ENCODE peak calls at places on chromosomes 6 and 20, in five cellular contexts. V is stomach, L is endothelial cell of umbilical vein, R is prostate gland, B is HCT116. I is an unnamed sample.

GRCh38 chr6:90078513-90079289 is 184.4 kb downstream of the GJA10 start:
- DNase-seq in B (no peak), R (no peak), V (no peak), L (no peak), I (no peak)

GRCh38 chr6:25578538-25578937 is 73.5 kb upstream of the SCGN start:
- DNase-seq in R (no peak), V (no peak), L (no peak), B (no peak), I (no peak)

GRCh38 chr6:166957805-166958076 is 1.4 kb upstream of the RNASET2 start:
- DNase-seq in R (no peak), L (no peak), V (no peak), B (no peak), I (no peak)

GRCh38 chr6:46994933-46995332 is 47.2 kb downstream of the ADGRF1 start:
- DNase-seq in V (no peak), R (no peak), L (peak), B (no peak), I (no peak)

GRCh38 chr6:37092851-37093727 is 76.9 kb upstream of the PIM1 start:
- DNase-seq in V (no peak), L (no peak), R (no peak), B (no peak), I (no peak)

GRCh38 chr6:5636210-5637030 is 370.3 kb downstream of the NRN1 start:
- DNase-seq in R (no peak), V (no peak), B (no peak), L (no peak), I (no peak)

GRCh38 chr20:63622096-63622495 is 4.8 kb downstream of the GMEB2 start:
- DNase-seq in R (no peak), L (no peak), V (no peak), B (no peak), I (no peak)

GRCh38 chr6:75205776-75206334 is at the start of gene COL12A1:
- DNase-seq in R (peak), L (peak), B (peak), V (peak), I (no peak)

GRCh38 chr6:101633081-101633480 is 239.6 kb downstream of the GRIK2 start:
- DNase-seq in L (no peak), V (no peak), R (no peak), B (no peak), I (no peak)

GRCh38 chr6:168247456-168248147 is 72.0 kb downstream of the DACT2 start:
- DNase-seq in B (no peak), L (no peak), V (peak), R (peak), I (no peak)

GRCh38 chr20:62536731-62537401 is 61.1 kb upstream of the GATA5 start:
- DNase-seq in R (no peak), B (no peak), L (no peak), V (no peak), I (no peak)

GRCh38 chr20:34112600-34113061 is 588 bp upstream of the EIF2S2 start:
- DNase-seq in B (no peak), L (peak), V (peak), R (peak), I (no peak)

GRCh38 chr6:36657942-36658544 is 20.5 kb upstream of the CDKN1A start:
- DNase-seq in B (no peak), V (no peak), L (no peak), R (no peak), I (no peak)

GRCh38 chr20:309306-309840 is 12.0 kb downstream of the ZCCHC3 start:
- DNase-seq in R (no peak), V (no peak), L (no peak), B (no peak), I (no peak)

GRCh38 chr20:59042151-59042795 is at the start of gene PRELID3B:
- DNase-seq in V (no peak), B (no peak), R (no peak), L (no peak), I (no peak)
- TF ChIP-seq POLR2A in V (no peak), B (no peak), R (no peak), L (peak), I (no peak)

GRCh38 chr6:52517502-52518278 is 59.2 kb downstream of the TRAM2 start:
- DNase-seq in B (peak), L (peak), R (peak), V (peak), I (no peak)
- TF ChIP-seq POLR2AphosphoS5 in B (peak), L (peak), R (peak), V (peak), I (peak)

DNA sequence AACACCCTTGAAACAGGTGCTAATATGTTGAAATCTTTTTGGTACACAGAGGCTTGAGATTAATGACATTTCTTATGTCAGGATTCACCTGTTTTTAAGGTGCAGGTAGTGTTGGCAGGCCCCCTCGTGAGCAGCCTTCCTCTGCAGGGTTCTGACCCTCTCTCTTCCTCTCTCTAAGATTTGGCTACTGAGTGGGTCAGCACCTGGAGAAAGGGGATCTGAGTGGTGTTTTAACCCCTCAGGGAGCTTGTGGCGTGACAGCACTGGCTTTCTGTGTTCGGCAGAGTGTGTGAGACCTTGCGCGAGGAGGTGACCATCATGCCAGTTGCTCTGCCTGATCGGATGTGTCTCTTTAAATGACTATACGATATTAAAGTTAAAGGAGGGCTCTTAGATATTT is 37.1 kb downstream of the HIVEP1 start:
- DNase-seq in L (no peak), B (no peak), V (no peak), R (no peak), I (no peak)
- TF ChIP-seq POLR2A in L (no peak), B (no peak), V (no peak), R (no peak), I (no peak)

GRCh38 chr20:3194617-3195280 is 9.7 kb downstream of the DDRGK1 start:
- DNase-seq in B (no peak), L (no peak), V (no peak), R (no peak), I (no peak)
- TF ChIP-seq POLR2AphosphoS5 in B (no peak), L (no peak), V (no peak), R (no peak), I (no peak)

GRCh38 chr6:1311400-1312192 is at the start of gene FOXQ1:
- DNase-seq in R (peak), L (peak), V (peak), B (peak), I (no peak)
- TF ChIP-seq POLR2A in R (peak), L (no peak), V (no peak), B (no peak), I (no peak)

DNA sequence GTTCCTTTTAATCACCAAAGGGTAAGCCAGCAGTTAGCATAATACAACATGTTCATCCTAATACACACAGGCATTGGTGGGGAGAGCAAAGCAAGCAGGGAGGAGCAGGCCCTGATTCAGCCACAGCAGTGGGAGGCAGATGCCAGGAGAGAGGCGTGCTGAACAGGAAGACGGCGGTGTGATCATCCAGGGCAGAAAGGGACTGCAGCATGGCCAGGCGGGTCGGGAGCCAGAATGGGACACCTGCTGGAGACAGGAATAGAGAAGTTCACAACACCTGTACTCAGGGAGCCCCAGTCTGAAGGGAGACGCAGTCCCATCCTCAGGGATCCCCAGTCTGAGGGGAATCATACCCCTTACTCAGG is 293.4 kb downstream of the LRFN2 start:
- DNase-seq in L (no peak), R (no peak), V (no peak), B (no peak), I (no peak)
- TF ChIP-seq POLR2AphosphoS5 in L (no peak), R (no peak), V (no peak), B (no peak), I (no peak)

I was measured in vagina.